ENCODE peak calls at places on chromosomes 7 and 10, in eight cellular contexts. K, W, C, J, H, Y, L and O are unnamed samples.

GRCh38 chr10:108003061-108003460 is 838.6 kb upstream of the SORCS1 start:
- DNase-seq in C (no peak), H (no peak), Y (no peak), L (no peak), K (no peak), W (no peak), J (no peak), O (no peak)

GRCh38 chr7:104196161-104196560 is 11.7 kb downstream of the ORC5 start:
- DNase-seq in Y (no peak), W (no peak), L (no peak), K (peak; percentile 32), C (no peak), H (no peak), J (no peak), O (no peak)

GRCh38 chr10:77974396-77975074 is 48.0 kb upstream of the DLG5 start:
- DNase-seq in C (no peak), W (no peak), Y (no peak), H (no peak), J (no peak), K (peak; percentile 67), L (no peak), O (no peak)

GRCh38 chr7:23277359-23277989 is 21.7 kb upstream of the MALSU1 start:
- DNase-seq in L (no peak), W (no peak), K (peak; percentile 75), Y (no peak), H (no peak), C (no peak), J (no peak), O (peak; percentile 18)

GRCh38 chr7:22147113-22147512 is 201.4 kb upstream of the CDCA7L start:
- DNase-seq in L (no peak), H (no peak), J (no peak), K (no peak), W (no peak), Y (no peak), C (no peak), O (no peak)

GRCh38 chr10:80489371-80490112 is 35.4 kb downstream of the TSPAN14 start:
- DNase-seq in K (no peak), H (no peak), L (no peak), Y (no peak), C (no peak), W (no peak), J (peak; percentile 39), O (no peak)

GRCh38 chr7:33873981-33874750 is 31.2 kb upstream of the BMPER start:
- DNase-seq in H (no peak), L (no peak), Y (no peak), W (no peak), K (peak; percentile 81), J (no peak), C (no peak), O (no peak)

GRCh38 chr10:131697461-131698128 is 203.2 kb upstream of the PPP2R2D start:
- DNase-seq in K (no peak), J (no peak), W (no peak), H (no peak), Y (no peak), C (no peak), L (no peak), O (no peak)

GRCh38 chr10:59047957-59048618 is 128.4 kb upstream of the PHYHIPL start:
- DNase-seq in K (no peak), H (no peak), J (no peak), L (no peak), Y (no peak), W (no peak), C (no peak), O (no peak)

GRCh38 chr10:79088613-79089355 is 20.0 kb downstream of the ZMIZ1 start:
- DNase-seq in W (no peak), C (no peak), L (no peak), K (no peak), Y (no peak), H (no peak), J (no peak), O (no peak)

GRCh38 chr10:97319671-97320479 is 804 bp downstream of the FRAT1 start:
- DNase-seq in L (no peak), C (peak; percentile 84), H (peak; percentile 45), K (no peak), W (no peak), J (peak; percentile 70), Y (peak; percentile 80), O (peak; percentile 70)

GRCh38 chr7:29375641-29376562 is 181.3 kb downstream of the CHN2 start:
- DNase-seq in J (no peak), Y (no peak), C (no peak), L (no peak), H (no peak), K (no peak), W (no peak), O (no peak)

GRCh38 chr10:104824378-104825006 is 183.4 kb downstream of the SORCS3 start:
- DNase-seq in J (no peak), W (no peak), K (no peak), C (no peak), H (no peak), L (no peak), Y (no peak), O (no peak)

GRCh38 chr10:95480102-95480900 is 80.9 kb downstream of the SORBS1 start:
- DNase-seq in J (no peak), W (peak; percentile 91), H (no peak), K (no peak), Y (no peak), L (no peak), C (no peak), O (no peak)

GRCh38 chr7:146764458-146764857 is 647.9 kb downstream of the CNTNAP2 start:
- DNase-seq in W (no peak), J (no peak), Y (no peak), H (no peak), K (no peak), L (no peak), C (no peak), O (no peak)

GRCh38 chr10:34299105-34299611 is 515.9 kb downstream of the PARD3 start:
- DNase-seq in W (no peak), Y (no peak), J (no peak), C (no peak), K (peak; percentile 55), L (no peak), H (no peak), O (no peak)

GRCh38 chr7:19051767-19052375 is 65.6 kb downstream of the TWIST1 start:
- DNase-seq in W (no peak), J (no peak), Y (no peak), C (no peak), H (no peak), L (no peak), K (peak; percentile 38), O (peak; percentile 12)

GRCh38 chr10:70114902-70115301 is 17.7 kb downstream of the AIFM2 start:
- DNase-seq in K (no peak), J (no peak), Y (no peak), H (no peak), W (no peak), L (no peak), C (no peak), O (no peak)

GRCh38 chr7:33981221-33981620 is 75.9 kb downstream of the BMPER start:
- DNase-seq in W (no peak), C (no peak), K (peak; percentile 15), H (no peak), J (no peak), L (no peak), Y (no peak), O (no peak)

GRCh38 chr10:129536336-129536735 is 69.3 kb downstream of the MGMT start:
- DNase-seq in L (no peak), J (no peak), H (no peak), C (no peak), K (no peak), W (no peak), Y (no peak), O (no peak)

GRCh38 chr10:1217237-1217587 is 161.0 kb downstream of the WDR37 start:
- DNase-seq in L (no peak), J (no peak), C (no peak), W (no peak), K (no peak), Y (no peak), H (no peak), O (no peak)
- H3K27ac ChIP-seq in L (no peak overlapping the region), J (no peak overlapping the region), C (no peak overlapping the region), W (no peak overlapping the region), K (no peak overlapping the region), Y (no peak overlapping the region), H (no peak overlapping the region), O (no peak overlapping the region)

GRCh38 chr10:82653244-82653933 is 778.4 kb downstream of the NRG3 start:
- DNase-seq in K (no peak), H (no peak), Y (no peak), W (no peak), J (no peak), L (no peak), C (no peak), O (no peak)
- H3K4me1 ChIP-seq in K (no peaks in the 10 kb centered on the region), H (no peaks in the 10 kb centered on the region), Y (no peaks in the 10 kb centered on the region), W (no peaks in the 10 kb centered on the region), J (no peaks in the 10 kb centered on the region), L (no peaks in the 10 kb centered on the region), C (no peaks in the 10 kb centered on the region), O (no peaks in the 10 kb centered on the region)

DNA sequence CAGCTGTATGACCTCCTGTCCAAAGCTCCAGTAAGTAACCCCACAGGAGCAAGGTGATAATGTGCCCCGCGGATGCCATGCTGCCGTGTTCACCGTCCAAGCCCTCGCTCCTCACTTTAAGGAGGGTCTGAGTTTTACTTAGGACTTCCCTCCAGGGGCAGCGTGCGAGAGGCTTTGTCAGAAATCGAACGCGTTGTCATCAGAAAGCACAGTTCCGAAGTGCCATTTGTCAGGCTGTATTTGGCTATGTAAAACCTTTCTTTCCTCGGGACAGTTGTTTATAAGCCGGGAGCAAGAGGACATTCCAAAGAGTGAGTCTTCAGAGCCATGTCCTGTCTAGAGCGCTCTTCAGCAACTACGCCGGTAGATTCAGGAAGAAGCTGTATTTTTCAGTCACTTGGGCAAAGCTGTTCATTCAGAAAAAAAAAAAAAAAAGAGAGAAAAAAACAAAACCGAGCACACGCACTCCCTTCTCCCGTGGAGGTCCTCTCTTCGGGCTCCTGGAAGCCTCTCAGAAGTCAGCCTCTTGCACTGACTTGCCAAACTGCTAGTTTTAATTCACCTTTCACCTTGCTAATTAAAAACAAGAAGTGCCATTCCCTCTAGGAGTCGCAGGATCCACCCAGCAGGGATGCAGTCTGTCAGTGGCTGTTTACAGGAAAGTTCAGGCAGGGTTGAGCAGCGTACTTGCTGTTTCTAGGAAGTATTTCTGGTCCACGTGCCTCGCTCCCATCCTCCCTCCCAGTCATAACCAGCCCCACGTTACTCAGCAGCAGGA is at the start of gene SEMA3E:
- DNase-seq in H (no peak), K (peak; percentile 35), J (no peak), Y (no peak), C (no peak), L (no peak), W (no peak), O (no peak)
- H3K27ac ChIP-seq in H (no peak within 1 kb of the TSS), K (no peak within 1 kb of the TSS), J (no peak within 1 kb of the TSS), Y (no peak within 1 kb of the TSS), C (no peak within 1 kb of the TSS), L (no peak within 1 kb of the TSS), W (no peak within 1 kb of the TSS), O (no peak within 1 kb of the TSS)

DNA sequence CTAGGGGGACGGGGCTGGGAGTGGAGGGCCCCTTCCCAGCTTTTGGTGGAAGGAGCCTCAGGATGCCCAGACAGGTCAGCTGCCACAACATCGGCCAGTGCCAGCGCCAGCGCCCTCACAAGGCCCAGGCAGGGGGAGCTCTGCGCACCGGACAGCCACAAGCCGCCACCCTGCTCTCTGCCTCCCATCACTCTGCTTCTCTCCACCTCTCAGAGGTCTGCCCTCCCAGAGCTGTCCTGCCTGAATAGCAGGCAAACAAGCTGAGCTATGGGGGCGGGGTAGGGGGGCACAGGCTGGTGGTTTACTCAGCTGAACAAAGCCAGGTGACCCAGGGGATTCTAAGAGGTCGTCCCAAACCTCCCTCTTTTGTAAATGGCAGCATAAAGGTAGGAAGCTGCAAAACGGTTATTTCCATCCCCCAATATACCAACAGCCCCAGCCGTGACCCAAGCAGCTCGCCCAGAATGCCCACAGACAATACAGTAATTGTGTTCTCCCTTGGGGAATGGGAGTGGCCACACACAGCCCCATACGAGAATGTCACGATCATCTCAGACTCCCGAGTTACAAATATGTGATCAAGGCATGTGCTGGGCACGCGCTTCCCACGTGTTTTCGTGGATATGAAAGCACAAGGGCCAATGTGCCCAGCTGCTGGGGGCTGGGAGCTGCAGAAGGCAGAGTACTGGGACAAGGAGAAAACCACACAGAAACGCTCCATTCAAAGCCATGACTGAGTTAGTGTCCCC is 19.7 kb downstream of the FAM53B start:
- DNase-seq in H (no peak), L (no peak), K (no peak), Y (peak; percentile 41), J (peak; percentile 60), W (no peak), C (no peak), O (no peak)
- H3K4me1 ChIP-seq in H (peaks cover 87% of the 10 kb centered on the region), L (peaks cover 38% of the 10 kb centered on the region), K (peaks cover 5% of the 10 kb centered on the region), Y (peaks cover 95% of the 10 kb centered on the region), J (peaks cover 15% of the 10 kb centered on the region), W (peaks cover 99% of the 10 kb centered on the region), C (peaks cover 100% of the 10 kb centered on the region), O (peaks cover 85% of the 10 kb centered on the region)